ENCODE peak calls at places on chromosomes 11 and 22, in eight cellular contexts. B is K562; E is CD4-positive, alpha-beta memory T cell; M is astrocyte; J is lower leg skin; Y is GM12865; R is CD8-positive, alpha-beta T cell; A is brain microvascular endothelial cell. K is an unnamed sample.

GRCh38 chr11:91219501-91219900 is 996.7 kb upstream of the CHORDC1 start:
- DNase-seq in B (no peak), E (no peak), M (peak; percentile 25), J (no peak), Y (no peak), R (no peak), A (peak; percentile 67), K (peak; percentile 36)

GRCh38 chr11:85822814-85823213 is 11.9 kb upstream of the SYTL2 start:
- DNase-seq in B (no peak), E (no peak), M (peak; percentile 70), J (no peak), Y (no peak), R (no peak), A (peak; percentile 49), K (no peak)

GRCh38 chr11:59216654-59217640 is 4.2 kb upstream of the MPEG1 start:
- DNase-seq in B (no peak), E (no peak), M (no peak), J (peak; percentile 81), Y (peak; percentile 97), R (no peak), A (no peak), K (peak; percentile 13)

GRCh38 chr11:20000393-20001134 is 159.7 kb downstream of the DBX1 start:
- DNase-seq in B (no peak), E (no peak), M (no peak), J (no peak), Y (no peak), R (no peak), A (no peak), K (no peak)

GRCh38 chr22:32650553-32651345 is 150.8 kb upstream of the TIMP3 start:
- DNase-seq in B (peak; percentile 51), E (no peak), M (peak; percentile 43), J (no peak), Y (no peak), R (no peak), A (peak; percentile 24), K (no peak)

GRCh38 chr11:61911701-61912529 is 5.5 kb downstream of the RAB3IL1 start:
- DNase-seq in B (no peak), E (no peak), M (no peak), J (no peak), Y (no peak), R (no peak), A (no peak), K (no peak)

GRCh38 chr11:18264677-18265542 is 1.2 kb upstream of the SAA1 start:
- DNase-seq in B (no peak), E (no peak), M (no peak), J (no peak), Y (no peak), R (no peak), A (no peak), K (no peak)

GRCh38 chr11:3205261-3206127 is 13.1 kb downstream of the MRGPRG start:
- DNase-seq in B (no peak), E (no peak), M (peak; percentile 38), J (no peak), Y (no peak), R (no peak), A (no peak), K (no peak)

GRCh38 chr11:47154738-47155570 is 21.7 kb downstream of the ARFGAP2 start:
- DNase-seq in B (no peak), E (no peak), M (no peak), J (no peak), Y (peak; percentile 27), R (peak; percentile 41), A (no peak), K (no peak)

GRCh38 chr11:123194308-123195181 is 503 bp downstream of the CLMP start:
- DNase-seq in B (no peak), E (no peak), M (no peak), J (no peak), Y (no peak), R (no peak), A (no peak), K (no peak)

GRCh38 chr11:123193742-123194141 is 1.3 kb downstream of the CLMP start:
- DNase-seq in B (no peak), E (no peak), M (no peak), J (no peak), Y (no peak), R (no peak), A (no peak), K (no peak)

GRCh38 chr11:123195182-123196059 is at the start of gene CLMP:
- DNase-seq in B (no peak), E (no peak), M (peak; percentile 63), J (no peak), Y (no peak), R (no peak), A (no peak), K (peak; percentile 68)

GRCh38 chr11:123197711-123198110 is 2.7 kb upstream of the CLMP start:
- DNase-seq in B (no peak), E (no peak), M (peak; percentile 87), J (no peak), Y (no peak), R (no peak), A (peak; percentile 70), K (peak; percentile 93)

GRCh38 chr11:123196060-123196714 is 1.1 kb upstream of the CLMP start:
- DNase-seq in B (no peak), E (no peak), M (no peak), J (no peak), Y (no peak), R (no peak), A (no peak), K (no peak)
- H3K4me3 ChIP-seq in B (no peak overlapping the region), E (no peak overlapping the region), M (no peak overlapping the region), J (no peak overlapping the region), Y (no peak overlapping the region), R (peak overlapping the region; percentile 46), A (no peak overlapping the region), K (no peak overlapping the region)

DNA sequence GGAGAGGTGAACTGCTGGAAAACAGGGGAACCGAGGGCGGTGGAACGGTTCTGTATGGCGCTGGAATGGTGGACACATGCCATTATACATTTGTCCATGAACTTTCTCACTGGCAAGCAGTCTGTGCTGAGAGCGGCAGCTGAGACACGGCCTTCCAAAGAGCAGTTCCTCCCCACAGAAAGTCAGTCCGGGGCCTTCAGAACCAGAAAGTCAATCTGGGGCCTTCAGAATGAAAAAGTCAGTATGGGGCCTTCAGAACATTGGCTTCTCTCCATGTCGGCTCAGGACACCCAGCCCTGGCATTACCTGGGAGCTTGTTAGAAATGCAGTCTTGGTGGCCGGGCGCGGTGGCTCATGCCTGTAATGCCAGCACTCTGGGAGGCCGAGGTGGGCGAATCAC is 8.8 kb downstream of the TXN2 start:
- DNase-seq in B (no peak), E (no peak), M (no peak), J (no peak), Y (no peak), R (no peak), A (no peak), K (no peak)
- H3K4me3 ChIP-seq in B (no peak overlapping the region), E (no peak overlapping the region), M (no peak overlapping the region), J (no peak overlapping the region), Y (no peak overlapping the region), R (no peak overlapping the region), A (no peak overlapping the region), K (no peak overlapping the region)

GRCh38 chr11:124070906-124071621 is 29.9 kb upstream of the OR10G7 start:
- DNase-seq in B (peak; percentile 59), E (peak; percentile 50), M (peak; percentile 44), J (peak; percentile 31), Y (peak; percentile 86), R (peak; percentile 49), A (peak; percentile 57), K (peak; percentile 48)
- H3K4me3 ChIP-seq in B (no peak overlapping the region), E (no peak overlapping the region), M (no peak overlapping the region), J (no peak overlapping the region), Y (no peak overlapping the region), R (no peak overlapping the region), A (no peak overlapping the region), K (no peak overlapping the region)

DNA sequence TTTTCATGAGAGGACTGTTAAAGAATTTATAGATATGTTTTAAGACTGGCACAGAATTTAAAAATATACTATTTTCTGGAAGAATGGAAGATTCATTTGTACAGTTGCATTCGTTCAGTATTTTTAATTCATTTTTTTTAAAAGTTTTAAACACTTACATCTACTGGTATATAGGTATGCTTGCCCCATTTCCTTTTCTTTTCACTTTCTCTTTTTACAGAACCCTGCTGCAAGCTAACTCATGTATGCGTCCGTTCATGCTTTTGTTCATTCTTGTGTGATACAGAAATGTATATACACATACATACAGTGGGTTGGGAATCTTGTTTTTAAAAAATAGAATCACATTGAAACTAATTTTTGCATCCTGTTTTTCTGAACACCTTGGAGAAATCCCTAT is 31.0 kb downstream of the PACS1 start:
- DNase-seq in B (no peak), E (no peak), M (no peak), J (no peak), Y (peak; percentile 29), R (no peak), A (no peak), K (no peak)
- H3K4me3 ChIP-seq in B (no peak overlapping the region), E (peak overlapping the region; percentile 4), M (no peak overlapping the region), J (no peak overlapping the region), Y (peak overlapping the region; percentile 37), R (peak overlapping the region; percentile 40), A (no peak overlapping the region), K (no peak overlapping the region)

GRCh38 chr11:2194877-2195755 is 23.5 kb upstream of the TH start:
- DNase-seq in B (peak; percentile 66), E (peak; percentile 32), M (no peak), J (no peak), Y (peak; percentile 26), R (peak; percentile 35), A (peak; percentile 9), K (no peak)
- H3K4me3 ChIP-seq in B (no peak overlapping the region), E (no peak overlapping the region), M (no peak overlapping the region), J (no peak overlapping the region), Y (no peak overlapping the region), R (no peak overlapping the region), A (no peak overlapping the region), K (no peak overlapping the region)